ENCODE peak calls at places on chromosomes 12 and 14, in four cellular contexts. One of them, this sample, is unnamed.

GRCh38 chr12:10184261-10184843 is 5.5 kb downstream of the TMEM52B start:
- DNase-seq in ovary: no peak
- DNase-seq in astrocyte of the spinal cord: peak; percentile 36
- DNase-seq in dorsolateral prefrontal cortex: no peak
- DNase-seq in this sample: no peak

GRCh38 chr12:113891167-113891692 is 74.9 kb downstream of the RBM19 start:
- DNase-seq in astrocyte of the spinal cord: no peak
- DNase-seq in dorsolateral prefrontal cortex: no peak
- DNase-seq in ovary: no peak
- DNase-seq in this sample: no peak

GRCh38 chr12:77572371-77572770 is 258.3 kb upstream of the NAV3 start:
- DNase-seq in ovary: no peak
- DNase-seq in dorsolateral prefrontal cortex: no peak
- DNase-seq in astrocyte of the spinal cord: no peak
- DNase-seq in this sample: no peak

GRCh38 chr12:98492580-98493140 is 22.7 kb upstream of the TMPO start:
- DNase-seq in astrocyte of the spinal cord: no peak
- DNase-seq in dorsolateral prefrontal cortex: no peak
- DNase-seq in ovary: no peak
- DNase-seq in this sample: no peak

GRCh38 chr12:112932485-112933151 is 5.7 kb upstream of the OAS3 start:
- DNase-seq in ovary: no peak
- DNase-seq in dorsolateral prefrontal cortex: no peak
- DNase-seq in astrocyte of the spinal cord: no peak
- DNase-seq in this sample: no peak

GRCh38 chr12:131783915-131784541 is 44.2 kb upstream of the MMP17 start:
- DNase-seq in astrocyte of the spinal cord: peak; percentile 90
- DNase-seq in ovary: no peak
- DNase-seq in dorsolateral prefrontal cortex: no peak
- DNase-seq in this sample: no peak

GRCh38 chr14:26370118-26370517 is 227.7 kb downstream of the NOVA1 start:
- DNase-seq in astrocyte of the spinal cord: peak; percentile 22
- DNase-seq in dorsolateral prefrontal cortex: no peak
- DNase-seq in ovary: no peak
- DNase-seq in this sample: no peak

GRCh38 chr12:16220120-16220519 is 57.4 kb downstream of the SLC15A5 start:
- DNase-seq in dorsolateral prefrontal cortex: no peak
- DNase-seq in astrocyte of the spinal cord: no peak
- DNase-seq in ovary: no peak
- DNase-seq in this sample: no peak

GRCh38 chr14:99971929-99972747 is 93.1 kb upstream of the EVL start:
- DNase-seq in ovary: peak; percentile 57
- DNase-seq in dorsolateral prefrontal cortex: no peak
- DNase-seq in astrocyte of the spinal cord: peak; percentile 6
- DNase-seq in this sample: peak; percentile 18

GRCh38 chr12:116002890-116003536 is 274.5 kb downstream of the MED13L start:
- DNase-seq in dorsolateral prefrontal cortex: no peak
- DNase-seq in astrocyte of the spinal cord: no peak
- DNase-seq in ovary: no peak
- DNase-seq in this sample: no peak

GRCh38 chr12:45435945-45436710 is 220.2 kb downstream of the ANO6 start:
- DNase-seq in astrocyte of the spinal cord: no peak
- DNase-seq in dorsolateral prefrontal cortex: no peak
- DNase-seq in ovary: no peak
- DNase-seq in this sample: no peak

GRCh38 chr12:53380797-53381738 is 1.1 kb downstream of the SP1 start:
- DNase-seq in astrocyte of the spinal cord: peak; percentile 46
- DNase-seq in ovary: no peak
- DNase-seq in dorsolateral prefrontal cortex: no peak
- DNase-seq in this sample: peak; percentile 10

GRCh38 chr12:50641566-50641965 is 122.3 kb upstream of the ATF1 start:
- DNase-seq in dorsolateral prefrontal cortex: no peak
- DNase-seq in ovary: no peak
- DNase-seq in astrocyte of the spinal cord: no peak
- DNase-seq in this sample: no peak

GRCh38 chr14:50354527-50354926 is 42.2 kb downstream of the CDKL1 start:
- DNase-seq in astrocyte of the spinal cord: no peak
- DNase-seq in ovary: no peak
- DNase-seq in dorsolateral prefrontal cortex: no peak
- DNase-seq in this sample: no peak

GRCh38 chr14:33802737-33803136 is 148.1 kb downstream of the EGLN3 start:
- DNase-seq in astrocyte of the spinal cord: no peak
- DNase-seq in ovary: no peak
- DNase-seq in dorsolateral prefrontal cortex: no peak
- DNase-seq in this sample: no peak

GRCh38 chr14:66284346-66284745 is 201.8 kb upstream of the CCDC196 start:
- DNase-seq in astrocyte of the spinal cord: peak; percentile 19
- DNase-seq in ovary: no peak
- DNase-seq in dorsolateral prefrontal cortex: no peak
- DNase-seq in this sample: no peak

GRCh38 chr12:9334026-9334692 is 126.0 kb upstream of the PZP start:
- DNase-seq in astrocyte of the spinal cord: peak; percentile 29
- DNase-seq in ovary: no peak
- DNase-seq in dorsolateral prefrontal cortex: no peak
- DNase-seq in this sample: no peak

GRCh38 chr12:57452181-57452936 is 2.7 kb upstream of the INHBE start:
- DNase-seq in dorsolateral prefrontal cortex: no peak
- DNase-seq in ovary: no peak
- DNase-seq in astrocyte of the spinal cord: peak; percentile 90
- DNase-seq in this sample: peak; percentile 94

GRCh38 chr12:125245601-125246345 is 180.5 kb downstream of the AACS start:
- DNase-seq in dorsolateral prefrontal cortex: no peak
- DNase-seq in ovary: no peak
- DNase-seq in astrocyte of the spinal cord: no peak
- DNase-seq in this sample: peak; percentile 29

GRCh38 chr12:40222247-40222646 is 2.5 kb upstream of the LRRK2 start:
- DNase-seq in dorsolateral prefrontal cortex: no peak
- DNase-seq in ovary: no peak
- DNase-seq in astrocyte of the spinal cord: peak; percentile 6
- DNase-seq in this sample: no peak

GRCh38 chr12:131720921-131721320 is 10.0 kb downstream of the SFSWAP start:
- DNase-seq in astrocyte of the spinal cord: no peak
- DNase-seq in ovary: no peak
- DNase-seq in dorsolateral prefrontal cortex: no peak
- DNase-seq in this sample: no peak

GRCh38 chr14:92644166-92644565 is 104.3 kb downstream of the LGMN start:
- DNase-seq in ovary: no peak
- DNase-seq in astrocyte of the spinal cord: peak; percentile 52
- DNase-seq in dorsolateral prefrontal cortex: no peak
- DNase-seq in this sample: no peak

GRCh38 chr12:22526836-22527235 is 17.5 kb downstream of the C2CD5 start:
- DNase-seq in astrocyte of the spinal cord: no peak
- DNase-seq in ovary: no peak
- DNase-seq in dorsolateral prefrontal cortex: no peak
- DNase-seq in this sample: no peak

GRCh38 chr12:130526813-130527212 is 189.1 kb downstream of the PIWIL1 start:
- DNase-seq in dorsolateral prefrontal cortex: no peak
- DNase-seq in ovary: no peak
- DNase-seq in astrocyte of the spinal cord: no peak
- DNase-seq in this sample: no peak

GRCh38 chr12:26740991-26741390 is 92.0 kb downstream of the ITPR2 start:
- DNase-seq in dorsolateral prefrontal cortex: no peak
- DNase-seq in ovary: no peak
- DNase-seq in astrocyte of the spinal cord: no peak
- DNase-seq in this sample: peak; percentile 87

GRCh38 chr14:97266653-97267052 is 469.5 kb downstream of the VRK1 start:
- DNase-seq in dorsolateral prefrontal cortex: no peak
- DNase-seq in astrocyte of the spinal cord: peak; percentile 79
- DNase-seq in ovary: no peak
- DNase-seq in this sample: no peak

DNA sequence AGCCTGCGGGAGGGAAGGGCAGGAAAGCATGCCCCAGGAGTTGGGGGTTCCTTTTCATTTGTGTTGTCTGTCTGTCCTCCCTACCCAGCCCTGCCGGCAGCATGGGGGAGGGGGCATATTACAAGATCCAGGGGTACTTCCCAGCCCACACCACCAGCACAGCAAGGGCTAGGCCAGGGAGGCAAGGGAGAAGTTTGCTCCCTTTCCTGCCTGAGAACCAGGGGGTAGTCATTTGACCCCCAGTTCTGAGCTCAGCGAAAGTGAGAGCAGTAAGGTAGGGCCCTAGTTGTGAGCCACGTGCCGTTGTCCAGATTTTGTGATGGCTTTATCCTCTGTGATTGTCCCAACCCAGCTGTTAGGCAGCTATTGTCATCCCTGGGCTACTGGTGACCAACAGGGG is 364.7 kb downstream of the BCL11B start:
- DNase-seq in astrocyte of the spinal cord: no peak
- DNase-seq in dorsolateral prefrontal cortex: no peak
- DNase-seq in ovary: no peak
- DNase-seq in this sample: no peak
- H3K4me3 ChIP-seq in astrocyte of the spinal cord: no peak overlapping the region
- H3K4me3 ChIP-seq in dorsolateral prefrontal cortex: no peak overlapping the region
- H3K4me3 ChIP-seq in ovary: no peak overlapping the region
- H3K4me3 ChIP-seq in this sample: no peak overlapping the region

DNA sequence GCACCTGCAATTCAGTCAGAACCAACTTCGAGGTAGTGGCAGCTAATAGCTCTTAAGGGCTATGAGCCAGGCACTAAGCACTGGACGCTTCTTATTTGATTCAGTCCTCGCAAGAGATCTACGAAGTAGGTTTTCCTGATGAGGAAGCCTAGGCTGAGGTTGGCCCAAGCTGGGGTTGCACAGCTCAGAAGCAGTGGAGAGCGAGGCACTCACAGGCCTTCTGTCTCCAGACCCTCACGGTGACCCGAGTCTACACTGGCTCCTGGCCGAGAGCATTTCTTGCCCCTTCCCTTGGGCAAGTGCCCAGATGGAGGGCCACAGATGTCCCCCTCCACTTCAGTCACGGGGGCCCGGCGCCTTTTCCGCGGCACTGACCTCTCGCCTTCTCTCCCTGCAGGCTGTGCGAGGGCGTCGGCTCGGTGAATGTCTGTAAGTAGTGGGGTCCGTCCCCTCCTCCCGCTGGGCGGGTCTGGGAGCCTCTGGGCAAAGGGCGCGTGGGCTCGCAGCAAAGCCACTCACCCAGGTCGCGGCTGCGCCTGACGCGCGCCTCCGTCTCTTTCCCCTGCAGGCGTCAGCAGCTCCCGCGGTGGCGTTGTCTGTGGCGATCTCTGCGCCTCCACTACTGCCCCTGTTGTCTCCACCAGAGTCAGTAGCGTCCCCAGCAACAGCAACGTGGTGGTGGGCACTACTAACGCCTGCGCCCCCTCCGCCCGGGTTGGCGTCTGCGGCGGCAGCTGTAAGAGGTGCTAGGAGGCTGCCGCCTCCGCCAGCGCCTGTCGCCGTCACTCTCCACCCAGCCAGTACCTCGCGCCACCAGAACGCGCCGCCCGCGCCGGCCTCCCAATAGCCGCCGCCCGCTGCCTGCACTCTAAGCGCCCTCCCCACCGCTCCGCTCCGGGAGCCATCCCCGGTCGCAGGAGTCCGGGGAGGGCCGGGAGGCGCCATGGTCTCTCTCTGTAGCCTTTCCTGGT is 13.1 kb downstream of the KRT83 start:
- DNase-seq in ovary: no peak
- DNase-seq in astrocyte of the spinal cord: peak; percentile 20
- DNase-seq in dorsolateral prefrontal cortex: peak; percentile 58
- DNase-seq in this sample: peak; percentile 47
- TF ChIP-seq CTCF in ovary: no peak
- TF ChIP-seq CTCF in astrocyte of the spinal cord: no peak
- TF ChIP-seq CTCF in dorsolateral prefrontal cortex: peak; percentile 52
- TF ChIP-seq CTCF in this sample: no peak

GRCh38 chr12:7439579-7440505 is 4.1 kb downstream of the CD163L1 start:
- DNase-seq in astrocyte of the spinal cord: peak; percentile 69
- DNase-seq in dorsolateral prefrontal cortex: no peak
- DNase-seq in ovary: no peak
- DNase-seq in this sample: no peak
- H3K4me3 ChIP-seq in astrocyte of the spinal cord: peak overlapping the region; percentile 40
- H3K4me3 ChIP-seq in dorsolateral prefrontal cortex: peak overlapping the region; percentile 35
- H3K4me3 ChIP-seq in ovary: no peak overlapping the region
- H3K4me3 ChIP-seq in this sample: no peak overlapping the region

DNA sequence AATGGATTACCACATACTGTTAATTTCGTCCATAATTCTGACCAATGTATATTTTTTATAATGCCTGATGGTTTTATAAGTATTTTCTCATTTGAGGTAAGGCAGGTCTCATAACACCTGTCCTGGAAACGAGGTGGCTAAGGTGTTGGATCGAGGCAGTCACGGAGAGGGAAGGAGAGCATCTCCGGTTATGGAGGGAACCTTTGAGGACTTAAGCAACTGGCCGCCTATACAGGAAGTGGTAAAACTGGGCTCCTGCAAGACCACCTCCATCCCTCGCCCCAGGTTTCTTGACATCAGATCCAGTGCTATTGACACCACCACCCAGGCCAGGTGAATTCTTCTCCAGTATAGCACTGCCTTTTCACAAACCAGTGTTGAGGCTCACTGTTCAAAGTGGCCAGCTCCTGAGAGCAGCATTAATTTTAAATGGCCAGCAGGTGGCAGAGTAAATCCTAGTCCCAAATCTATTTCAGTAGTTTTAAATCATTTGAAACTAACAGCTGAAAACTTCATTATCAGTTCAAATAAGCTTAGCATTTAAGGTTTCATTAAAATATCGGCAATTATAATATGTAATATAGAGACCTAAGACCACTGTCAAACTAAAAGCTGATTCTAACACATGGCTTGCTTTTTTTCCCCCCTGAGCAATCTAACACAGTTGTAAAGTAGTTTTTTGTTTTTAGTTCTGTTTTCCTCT is 100.8 kb downstream of the PPM1A start:
- DNase-seq in astrocyte of the spinal cord: peak; percentile 64
- DNase-seq in ovary: peak; percentile 11
- DNase-seq in dorsolateral prefrontal cortex: peak; percentile 35
- DNase-seq in this sample: peak; percentile 32
- TF ChIP-seq CTCF in astrocyte of the spinal cord: peak; percentile 59
- TF ChIP-seq CTCF in ovary: peak; percentile 28
- TF ChIP-seq CTCF in dorsolateral prefrontal cortex: peak; percentile 78
- TF ChIP-seq CTCF in this sample: peak; percentile 31

This sample was measured in WERI-Rb-1.